ENCODE peak calls at places on chromosomes 3 and 15, in four cellular contexts. One of them, this sample, is unnamed.

GRCh38 chr15:67917037-67917436 is 77.2 kb upstream of the RNU6-1 start:
- DNase-seq in GM12878: no peak
- DNase-seq in K562: no peak
- DNase-seq in H1: no peak
- DNase-seq in this sample: no peak

GRCh38 chr3:63872135-63872924 is 8.7 kb downstream of the ATXN7 start:
- DNase-seq in GM12878: no peak
- DNase-seq in K562: no peak
- DNase-seq in H1: no peak
- DNase-seq in this sample: peak

GRCh38 chr3:182671942-182672341 is 121.4 kb upstream of the ATP11B start:
- DNase-seq in GM12878: no peak
- DNase-seq in K562: no peak
- DNase-seq in H1: no peak
- DNase-seq in this sample: no peak

GRCh38 chr3:136512391-136512790 is 239.8 kb downstream of the STAG1 start:
- DNase-seq in GM12878: no peak
- DNase-seq in K562: no peak
- DNase-seq in H1: no peak
- DNase-seq in this sample: no peak

GRCh38 chr3:162492446-162493081 is 996.0 kb downstream of the OTOL1 start:
- DNase-seq in GM12878: no peak
- DNase-seq in K562: no peak
- DNase-seq in H1: no peak
- DNase-seq in this sample: no peak

GRCh38 chr3:12875857-12876451 is 34.6 kb upstream of the RPL32 start:
- DNase-seq in GM12878: no peak
- DNase-seq in K562: peak
- DNase-seq in H1: peak
- DNase-seq in this sample: no peak

GRCh38 chr3:52108302-52109232 is 45.7 kb downstream of the POC1A start:
- DNase-seq in GM12878: no peak
- DNase-seq in K562: peak
- DNase-seq in H1: no peak
- DNase-seq in this sample: no peak

GRCh38 chr3:45781841-45782240 is 14.5 kb downstream of the SLC6A20 start:
- DNase-seq in GM12878: no peak
- DNase-seq in K562: no peak
- DNase-seq in H1: peak
- DNase-seq in this sample: no peak

GRCh38 chr3:128353991-128354687 is 112.6 kb downstream of the DNAJB8 start:
- DNase-seq in GM12878: no peak
- DNase-seq in K562: peak
- DNase-seq in H1: no peak
- DNase-seq in this sample: no peak

GRCh38 chr3:122353215-122353614 is 28.2 kb downstream of the CSTA start:
- DNase-seq in GM12878: no peak
- DNase-seq in K562: no peak
- DNase-seq in H1: no peak
- DNase-seq in this sample: no peak

GRCh38 chr3:53196575-53197407 is 35.8 kb downstream of the PRKCD start:
- DNase-seq in GM12878: peak
- DNase-seq in K562: no peak
- DNase-seq in H1: no peak
- DNase-seq in this sample: peak

GRCh38 chr3:14410501-14411165 is 8.2 kb downstream of the SLC6A6 start:
- DNase-seq in GM12878: no peak
- DNase-seq in K562: peak
- DNase-seq in H1: no peak
- DNase-seq in this sample: no peak

GRCh38 chr3:177102526-177102925 is 94.8 kb downstream of the TBL1XR1 start:
- DNase-seq in GM12878: no peak
- DNase-seq in K562: no peak
- DNase-seq in H1: no peak
- DNase-seq in this sample: no peak

GRCh38 chr3:63429905-63430304 is 151.8 kb downstream of the SYNPR start:
- DNase-seq in GM12878: no peak
- DNase-seq in K562: no peak
- DNase-seq in H1: no peak
- DNase-seq in this sample: no peak

GRCh38 chr15:68184616-68185470 is 20.3 kb downstream of the CALML4 start:
- DNase-seq in GM12878: no peak
- DNase-seq in K562: no peak
- DNase-seq in H1: no peak
- DNase-seq in this sample: no peak

GRCh38 chr15:52552303-52552702 is 16.5 kb downstream of the ARPP19 start:
- DNase-seq in GM12878: no peak
- DNase-seq in K562: no peak
- DNase-seq in H1: no peak
- DNase-seq in this sample: no peak

GRCh38 chr15:82043130-82043673 is 2.6 kb downstream of the MEX3B start:
- DNase-seq in GM12878: no peak
- DNase-seq in K562: no peak
- DNase-seq in H1: peak
- DNase-seq in this sample: no peak

GRCh38 chr3:128568602-128569490 is 75.8 kb upstream of the GATA2 start:
- DNase-seq in GM12878: no peak
- DNase-seq in K562: no peak
- DNase-seq in H1: peak
- DNase-seq in this sample: no peak

GRCh38 chr15:96311639-96312038 is 18.9 kb upstream of the NR2F2 start:
- DNase-seq in GM12878: no peak
- DNase-seq in K562: no peak
- DNase-seq in H1: no peak
- DNase-seq in this sample: no peak
- TF ChIP-seq EGR1 in GM12878: no peak
- TF ChIP-seq EGR1 in K562: no peak
- TF ChIP-seq EGR1 in H1: no peak
- TF ChIP-seq EGR1 in this sample: no peak

DNA sequence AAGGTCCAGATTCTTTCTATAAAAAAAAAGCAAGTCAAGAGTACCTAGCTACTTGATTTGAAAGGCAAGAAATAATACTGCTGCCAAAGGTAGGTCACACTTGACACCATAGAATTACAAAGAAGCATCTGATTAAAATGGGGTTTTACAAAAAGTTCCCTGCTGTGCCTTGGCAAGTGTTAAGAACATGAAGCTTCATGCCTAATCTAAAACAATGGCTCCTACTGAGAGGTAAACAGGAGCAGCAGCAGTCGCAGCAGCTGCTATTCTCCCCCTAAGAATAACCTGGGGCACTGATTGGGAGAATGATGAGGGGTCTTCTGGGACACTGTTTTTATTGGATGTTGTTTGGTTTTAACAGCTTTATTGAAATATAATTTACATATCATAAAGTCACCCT is 14.1 kb downstream of the UBP1 start:
- DNase-seq in GM12878: no peak
- DNase-seq in K562: no peak
- DNase-seq in H1: no peak
- DNase-seq in this sample: no peak
- TF ChIP-seq EGR1 in GM12878: no peak
- TF ChIP-seq EGR1 in K562: no peak
- TF ChIP-seq EGR1 in H1: no peak
- TF ChIP-seq EGR1 in this sample: no peak

DNA sequence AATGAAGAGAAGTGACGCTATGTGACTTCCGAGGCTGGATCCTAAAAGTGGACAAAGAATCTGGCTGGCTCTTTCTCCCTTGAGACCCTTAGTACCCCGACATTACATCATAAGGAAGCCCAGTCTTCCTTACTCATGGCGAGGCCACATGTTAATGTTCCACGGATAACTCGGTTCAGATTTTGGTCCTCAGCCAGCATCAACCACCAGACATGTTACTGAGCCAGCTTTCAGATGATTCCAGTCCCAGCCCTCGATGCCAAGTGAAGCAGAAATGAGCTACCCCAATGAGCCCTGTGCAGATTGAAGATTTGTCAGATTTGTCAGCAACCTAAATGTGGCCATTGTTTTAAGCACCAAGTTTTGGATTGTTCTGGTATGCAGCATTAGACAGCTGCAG is 46.6 kb downstream of the SLCO2A1 start:
- DNase-seq in GM12878: no peak
- DNase-seq in K562: no peak
- DNase-seq in H1: no peak
- DNase-seq in this sample: no peak
- TF ChIP-seq EGR1 in GM12878: no peak
- TF ChIP-seq EGR1 in K562: no peak
- TF ChIP-seq EGR1 in H1: no peak
- TF ChIP-seq EGR1 in this sample: no peak

DNA sequence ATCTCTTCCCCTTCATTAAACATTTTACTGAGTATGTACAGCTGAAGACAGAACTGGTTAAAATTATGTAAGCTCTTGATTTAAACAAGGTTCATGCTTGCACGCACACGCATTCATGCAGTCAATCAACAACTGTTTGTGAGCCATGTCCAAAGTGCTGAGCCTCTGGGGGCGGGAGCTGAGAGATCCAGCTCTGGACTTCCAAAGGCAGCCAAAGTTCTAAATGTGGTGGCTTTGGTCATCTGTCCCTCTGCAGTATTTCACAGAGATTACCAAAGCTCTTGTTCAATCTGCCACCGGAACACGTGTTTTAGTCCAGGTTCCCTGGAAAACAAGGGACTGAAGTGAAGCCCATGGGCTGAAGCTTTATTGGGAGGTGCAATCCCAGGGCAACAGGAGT is 52.4 kb upstream of the SNRPA1 start:
- DNase-seq in GM12878: no peak
- DNase-seq in K562: no peak
- DNase-seq in H1: no peak
- DNase-seq in this sample: no peak
- TF ChIP-seq EGR1 in GM12878: no peak
- TF ChIP-seq EGR1 in K562: no peak
- TF ChIP-seq EGR1 in H1: no peak
- TF ChIP-seq EGR1 in this sample: no peak

DNA sequence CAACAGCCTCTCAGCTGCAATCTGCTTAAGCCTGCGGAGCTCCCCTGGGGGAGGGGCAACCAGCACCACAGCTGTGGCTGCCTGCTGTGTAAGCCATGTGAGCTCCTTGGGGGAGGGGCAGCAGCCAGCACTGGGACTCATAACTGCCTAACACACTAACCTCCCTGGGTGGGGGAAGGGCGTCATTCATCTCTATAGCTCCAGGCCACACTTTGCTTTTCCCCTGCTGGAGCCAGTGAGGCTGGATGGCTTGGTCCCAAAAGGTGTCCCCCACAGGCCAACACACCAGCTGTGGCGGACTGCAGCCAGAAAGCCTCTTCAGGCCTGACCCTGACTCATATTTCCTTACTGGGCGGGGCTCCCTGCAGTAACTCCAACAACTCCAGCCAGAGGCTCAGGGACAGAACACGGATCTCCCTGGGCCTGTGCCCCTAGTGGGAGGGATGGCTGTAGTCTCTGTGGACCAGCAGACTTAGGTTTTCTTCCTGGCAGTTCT is 129.8 kb downstream of the PPM1L start:
- DNase-seq in GM12878: peak
- DNase-seq in K562: no peak
- DNase-seq in H1: no peak
- DNase-seq in this sample: no peak
- TF ChIP-seq EGR1 in GM12878: no peak
- TF ChIP-seq EGR1 in K562: no peak
- TF ChIP-seq EGR1 in H1: no peak
- TF ChIP-seq EGR1 in this sample: no peak

GRCh38 chr3:5630396-5630795 is 442.9 kb downstream of the EDEM1 start:
- DNase-seq in GM12878: no peak
- DNase-seq in K562: no peak
- DNase-seq in H1: no peak
- DNase-seq in this sample: no peak
- TF ChIP-seq EGR1 in GM12878: no peak
- TF ChIP-seq EGR1 in K562: no peak
- TF ChIP-seq EGR1 in H1: no peak
- TF ChIP-seq EGR1 in this sample: no peak